ENCODE peak calls at places on chromosome 14, in eight cellular contexts. One of them, this sample, is unnamed.

GRCh38 chr14:104580961-104581360 is 1.4 kb downstream of the C14orf180 start:
- DNase-seq in amygdala: no peak
- DNase-seq in GM20000: no peak
- DNase-seq in NCI-H2081: no peak
- DNase-seq in BE2C: peak
- DNase-seq in HT-29: peak
- DNase-seq in GM18507: no peak
- DNase-seq in amniotic stem cell: no peak
- DNase-seq in this sample: peak

GRCh38 chr14:93023039-93023438 is 92.7 kb downstream of the ITPK1 start:
- DNase-seq in amygdala: no peak
- DNase-seq in GM20000: no peak
- DNase-seq in NCI-H2081: no peak
- DNase-seq in BE2C: peak
- DNase-seq in HT-29: no peak
- DNase-seq in GM18507: no peak
- DNase-seq in amniotic stem cell: no peak
- DNase-seq in this sample: no peak

GRCh38 chr14:104306450-104307040 is 168.2 kb downstream of the KIF26A start:
- DNase-seq in amygdala: no peak
- DNase-seq in GM20000: no peak
- DNase-seq in NCI-H2081: no peak
- DNase-seq in BE2C: no peak
- DNase-seq in HT-29: no peak
- DNase-seq in GM18507: no peak
- DNase-seq in amniotic stem cell: no peak
- DNase-seq in this sample: no peak

GRCh38 chr14:104592785-104593184 is 11.8 kb downstream of the TMEM179 start:
- DNase-seq in amygdala: no peak
- DNase-seq in GM20000: no peak
- DNase-seq in NCI-H2081: no peak
- DNase-seq in BE2C: no peak
- DNase-seq in HT-29: no peak
- DNase-seq in GM18507: no peak
- DNase-seq in amniotic stem cell: no peak
- DNase-seq in this sample: no peak

GRCh38 chr14:101819251-101819990 is 57.9 kb downstream of the PPP2R5C start:
- DNase-seq in amygdala: no peak
- DNase-seq in GM20000: no peak
- DNase-seq in NCI-H2081: no peak
- DNase-seq in BE2C: no peak
- DNase-seq in HT-29: no peak
- DNase-seq in GM18507: no peak
- DNase-seq in amniotic stem cell: no peak
- DNase-seq in this sample: no peak

GRCh38 chr14:96725232-96725631 is 72.0 kb upstream of the VRK1 start:
- DNase-seq in amygdala: no peak
- DNase-seq in GM20000: no peak
- DNase-seq in NCI-H2081: no peak
- DNase-seq in BE2C: no peak
- DNase-seq in HT-29: no peak
- DNase-seq in GM18507: no peak
- DNase-seq in amniotic stem cell: no peak
- DNase-seq in this sample: no peak

GRCh38 chr14:76227450-76228050 is 75.8 kb downstream of the GPATCH2L start:
- DNase-seq in amygdala: no peak
- DNase-seq in GM20000: no peak
- DNase-seq in NCI-H2081: no peak
- DNase-seq in BE2C: no peak
- DNase-seq in HT-29: no peak
- DNase-seq in GM18507: no peak
- DNase-seq in amniotic stem cell: peak
- DNase-seq in this sample: no peak

GRCh38 chr14:48788771-48789170 is 797.4 kb downstream of the RPS29 start:
- DNase-seq in amygdala: no peak
- DNase-seq in GM20000: no peak
- DNase-seq in NCI-H2081: no peak
- DNase-seq in BE2C: no peak
- DNase-seq in HT-29: no peak
- DNase-seq in GM18507: no peak
- DNase-seq in amniotic stem cell: no peak
- DNase-seq in this sample: no peak

GRCh38 chr14:22558221-22558913 is 30.7 kb downstream of the DAD1 start:
- DNase-seq in amygdala: no peak
- DNase-seq in GM20000: no peak
- DNase-seq in NCI-H2081: no peak
- DNase-seq in BE2C: no peak
- DNase-seq in HT-29: no peak
- DNase-seq in GM18507: no peak
- DNase-seq in amniotic stem cell: no peak
- DNase-seq in this sample: no peak

This sample was measured in DMS79.